ENCODE peak calls at places on chromosomes 12 and 14, in seven cellular contexts. One of them, this sample, is unnamed.

GRCh38 chr12:42963993-42964392 is 374.4 kb upstream of the PRICKLE1 start:
- DNase-seq in effector memory CD8-positive, alpha-beta T cell: no peak
- DNase-seq in NCI-H2107: no peak
- DNase-seq in GM23248: no peak
- DNase-seq in T-helper 17 cell: no peak
- DNase-seq in fibroblast of lung: no peak
- DNase-seq in Right ventricle myocardium superior: no peak
- DNase-seq in this sample: no peak

GRCh38 chr14:67971627-67972625 is 152.3 kb downstream of the RAD51B start:
- DNase-seq in GM23248: peak; percentile 52
- DNase-seq in T-helper 17 cell: no peak
- DNase-seq in fibroblast of lung: no peak
- DNase-seq in effector memory CD8-positive, alpha-beta T cell: no peak
- DNase-seq in NCI-H2107: no peak
- DNase-seq in Right ventricle myocardium superior: no peak
- DNase-seq in this sample: peak; percentile 84

GRCh38 chr14:75906680-75907280 is 75.0 kb downstream of the TGFB3 start:
- DNase-seq in Right ventricle myocardium superior: no peak
- DNase-seq in T-helper 17 cell: peak; percentile 62
- DNase-seq in GM23248: peak; percentile 80
- DNase-seq in fibroblast of lung: peak; percentile 79
- DNase-seq in effector memory CD8-positive, alpha-beta T cell: peak; percentile 72
- DNase-seq in NCI-H2107: no peak
- DNase-seq in this sample: peak; percentile 50

GRCh38 chr12:110930348-110931314 is 10.3 kb upstream of the MYL2 start:
- DNase-seq in T-helper 17 cell: no peak
- DNase-seq in effector memory CD8-positive, alpha-beta T cell: no peak
- DNase-seq in fibroblast of lung: no peak
- DNase-seq in Right ventricle myocardium superior: no peak
- DNase-seq in GM23248: no peak
- DNase-seq in NCI-H2107: no peak
- DNase-seq in this sample: no peak

GRCh38 chr12:103639983-103640382 is 52.9 kb downstream of the STAB2 start:
- DNase-seq in GM23248: no peak
- DNase-seq in NCI-H2107: no peak
- DNase-seq in T-helper 17 cell: no peak
- DNase-seq in Right ventricle myocardium superior: no peak
- DNase-seq in fibroblast of lung: no peak
- DNase-seq in effector memory CD8-positive, alpha-beta T cell: no peak
- DNase-seq in this sample: no peak

GRCh38 chr14:70014696-70015095 is 135.5 kb downstream of the SMOC1 start:
- DNase-seq in NCI-H2107: no peak
- DNase-seq in Right ventricle myocardium superior: no peak
- DNase-seq in T-helper 17 cell: no peak
- DNase-seq in fibroblast of lung: no peak
- DNase-seq in GM23248: no peak
- DNase-seq in effector memory CD8-positive, alpha-beta T cell: no peak
- DNase-seq in this sample: no peak

GRCh38 chr14:31829256-31829923 is 247.7 kb upstream of the ARHGAP5 start:
- DNase-seq in T-helper 17 cell: no peak
- DNase-seq in Right ventricle myocardium superior: no peak
- DNase-seq in effector memory CD8-positive, alpha-beta T cell: no peak
- DNase-seq in NCI-H2107: no peak
- DNase-seq in fibroblast of lung: peak; percentile 91
- DNase-seq in GM23248: peak; percentile 66
- DNase-seq in this sample: peak; percentile 38

GRCh38 chr14:102770910-102771543 is 6.2 kb upstream of the TRAF3 start:
- DNase-seq in NCI-H2107: no peak
- DNase-seq in effector memory CD8-positive, alpha-beta T cell: no peak
- DNase-seq in fibroblast of lung: no peak
- DNase-seq in T-helper 17 cell: no peak
- DNase-seq in Right ventricle myocardium superior: no peak
- DNase-seq in GM23248: no peak
- DNase-seq in this sample: no peak

GRCh38 chr12:100473716-100474150 is at the start of gene NR1H4:
- DNase-seq in Right ventricle myocardium superior: no peak
- DNase-seq in NCI-H2107: no peak
- DNase-seq in T-helper 17 cell: no peak
- DNase-seq in GM23248: peak; percentile 39
- DNase-seq in effector memory CD8-positive, alpha-beta T cell: no peak
- DNase-seq in fibroblast of lung: peak; percentile 75
- DNase-seq in this sample: peak; percentile 93

GRCh38 chr12:109115404-109115757 is 1.0 kb upstream of the ACACB start:
- DNase-seq in T-helper 17 cell: no peak
- DNase-seq in effector memory CD8-positive, alpha-beta T cell: no peak
- DNase-seq in fibroblast of lung: no peak
- DNase-seq in GM23248: no peak
- DNase-seq in NCI-H2107: no peak
- DNase-seq in Right ventricle myocardium superior: no peak
- DNase-seq in this sample: no peak

GRCh38 chr14:22370084-22370847 is 218.8 kb downstream of the DAD1 start:
- DNase-seq in fibroblast of lung: no peak
- DNase-seq in T-helper 17 cell: no peak
- DNase-seq in NCI-H2107: no peak
- DNase-seq in Right ventricle myocardium superior: peak; percentile 44
- DNase-seq in effector memory CD8-positive, alpha-beta T cell: no peak
- DNase-seq in GM23248: peak; percentile 83
- DNase-seq in this sample: peak; percentile 81